ENCODE peak calls at places on chromosomes 16 and 17, in five cellular contexts. One of them, this sample, is unnamed.
A peak's percentile ranks its signal among the peaks of the same experiment; 100 is the strongest.

GRCh38 chr17:76570877-76571471 is 14.7 kb downstream of the ST6GALNAC2 start:
- DNase-seq in cardiac muscle cell: no peak
- DNase-seq in mucosa of descending colon: no peak
- DNase-seq in HT1080: no peak
- DNase-seq in posterior vena cava: peak; percentile 34
- DNase-seq in this sample: peak; percentile 11

GRCh38 chr16:8644513-8645140 is 23.1 kb downstream of the METTL22 start:
- DNase-seq in HT1080: no peak
- DNase-seq in posterior vena cava: peak; percentile 81
- DNase-seq in mucosa of descending colon: peak; percentile 61
- DNase-seq in cardiac muscle cell: no peak
- DNase-seq in this sample: no peak

GRCh38 chr16:7014756-7015155 is 317.9 kb upstream of the RBFOX1 start:
- DNase-seq in mucosa of descending colon: no peak
- DNase-seq in posterior vena cava: no peak
- DNase-seq in HT1080: no peak
- DNase-seq in cardiac muscle cell: no peak
- DNase-seq in this sample: no peak

GRCh38 chr17:19762515-19762961 is 14.4 kb upstream of the ALDH3A1 start:
- DNase-seq in posterior vena cava: peak; percentile 90
- DNase-seq in cardiac muscle cell: peak; percentile 84
- DNase-seq in mucosa of descending colon: no peak
- DNase-seq in HT1080: peak; percentile 55
- DNase-seq in this sample: peak; percentile 72

GRCh38 chr16:4847774-4848587 is 700 bp downstream of the UBN1 start:
- DNase-seq in cardiac muscle cell: peak; percentile 66
- DNase-seq in HT1080: peak; percentile 56
- DNase-seq in posterior vena cava: peak; percentile 89
- DNase-seq in mucosa of descending colon: peak; percentile 76
- DNase-seq in this sample: peak; percentile 32

GRCh38 chr16:58027341-58028167 is 2.0 kb downstream of the MMP15 start:
- DNase-seq in posterior vena cava: no peak
- DNase-seq in cardiac muscle cell: peak; percentile 84
- DNase-seq in HT1080: no peak
- DNase-seq in mucosa of descending colon: peak; percentile 80
- DNase-seq in this sample: no peak

GRCh38 chr17:35167666-35168065 is 20.0 kb downstream of the UNC45B start:
- DNase-seq in HT1080: peak; percentile 65
- DNase-seq in posterior vena cava: no peak
- DNase-seq in mucosa of descending colon: no peak
- DNase-seq in cardiac muscle cell: no peak
- DNase-seq in this sample: no peak

GRCh38 chr17:64607862-64608565 is 54.1 kb downstream of the SMURF2 start:
- DNase-seq in posterior vena cava: no peak
- DNase-seq in cardiac muscle cell: no peak
- DNase-seq in mucosa of descending colon: no peak
- DNase-seq in HT1080: no peak
- DNase-seq in this sample: no peak

GRCh38 chr16:90077240-90077756 is at the start of gene PRDM7:
- DNase-seq in cardiac muscle cell: peak; percentile 89
- DNase-seq in mucosa of descending colon: peak; percentile 97
- DNase-seq in HT1080: peak; percentile 88
- DNase-seq in posterior vena cava: peak; percentile 97
- DNase-seq in this sample: peak; percentile 97

GRCh38 chr17:11896199-11896598 is 101.1 kb downstream of the ZNF18 start:
- DNase-seq in HT1080: no peak
- DNase-seq in mucosa of descending colon: no peak
- DNase-seq in cardiac muscle cell: no peak
- DNase-seq in posterior vena cava: no peak
- DNase-seq in this sample: no peak

GRCh38 chr17:18107061-18107460 is 1.5 kb upstream of the MYO15A start:
- DNase-seq in HT1080: no peak
- DNase-seq in cardiac muscle cell: no peak
- DNase-seq in posterior vena cava: no peak
- DNase-seq in mucosa of descending colon: no peak
- DNase-seq in this sample: no peak

GRCh38 chr16:22375117-22375962 is 921 bp upstream of the CDR2 start:
- DNase-seq in mucosa of descending colon: no peak
- DNase-seq in HT1080: no peak
- DNase-seq in cardiac muscle cell: peak; percentile 20
- DNase-seq in posterior vena cava: no peak
- DNase-seq in this sample: peak; percentile 4

GRCh38 chr17:77786740-77787505 is 171.6 kb upstream of the TNRC6C start:
- DNase-seq in posterior vena cava: no peak
- DNase-seq in mucosa of descending colon: no peak
- DNase-seq in cardiac muscle cell: no peak
- DNase-seq in HT1080: no peak
- DNase-seq in this sample: no peak

GRCh38 chr17:50800196-50800700 is 32.9 kb upstream of the ANKRD40CL start:
- DNase-seq in HT1080: no peak
- DNase-seq in mucosa of descending colon: no peak
- DNase-seq in posterior vena cava: no peak
- DNase-seq in cardiac muscle cell: no peak
- DNase-seq in this sample: no peak

GRCh38 chr17:58229384-58229783 is 9.0 kb upstream of the LPO start:
- DNase-seq in HT1080: no peak
- DNase-seq in mucosa of descending colon: no peak
- DNase-seq in cardiac muscle cell: no peak
- DNase-seq in posterior vena cava: no peak
- DNase-seq in this sample: no peak

GRCh38 chr17:6654816-6655731 is 3.5 kb downstream of the C17orf100 start:
- DNase-seq in cardiac muscle cell: peak; percentile 34
- DNase-seq in HT1080: no peak
- DNase-seq in posterior vena cava: no peak
- DNase-seq in mucosa of descending colon: peak; percentile 69
- DNase-seq in this sample: no peak

GRCh38 chr16:85227262-85227923 is 115.1 kb upstream of the CIBAR2 start:
- DNase-seq in HT1080: no peak
- DNase-seq in posterior vena cava: no peak
- DNase-seq in cardiac muscle cell: no peak
- DNase-seq in mucosa of descending colon: no peak
- DNase-seq in this sample: no peak

GRCh38 chr17:39663688-39664580 is 1.2 kb upstream of the TCAP start:
- DNase-seq in posterior vena cava: no peak
- DNase-seq in HT1080: peak; percentile 31
- DNase-seq in cardiac muscle cell: no peak
- DNase-seq in mucosa of descending colon: peak; percentile 77
- DNase-seq in this sample: peak; percentile 37

GRCh38 chr16:59296002-59296401 is 561.9 kb upstream of the GOT2 start:
- DNase-seq in posterior vena cava: no peak
- DNase-seq in mucosa of descending colon: no peak
- DNase-seq in HT1080: no peak
- DNase-seq in cardiac muscle cell: no peak
- DNase-seq in this sample: no peak

GRCh38 chr16:20799599-20799998 is 6.7 kb downstream of the ERI2 start:
- DNase-seq in mucosa of descending colon: no peak
- DNase-seq in posterior vena cava: no peak
- DNase-seq in HT1080: no peak
- DNase-seq in cardiac muscle cell: peak; percentile 56
- DNase-seq in this sample: peak; percentile 10

GRCh38 chr16:48276102-48276501 is 28.8 kb upstream of the ABCC11 start:
- DNase-seq in mucosa of descending colon: no peak
- DNase-seq in HT1080: no peak
- DNase-seq in cardiac muscle cell: no peak
- DNase-seq in posterior vena cava: no peak
- DNase-seq in this sample: peak; percentile 97

GRCh38 chr17:49515196-49515770 is 20.2 kb downstream of the NGFR start:
- DNase-seq in cardiac muscle cell: peak; percentile 87
- DNase-seq in HT1080: peak; percentile 60
- DNase-seq in posterior vena cava: peak; percentile 96
- DNase-seq in mucosa of descending colon: peak; percentile 85
- DNase-seq in this sample: peak; percentile 52

GRCh38 chr17:83057397-83057761 is 22.0 kb upstream of the METRNL start:
- DNase-seq in posterior vena cava: peak; percentile 74
- DNase-seq in mucosa of descending colon: no peak
- DNase-seq in cardiac muscle cell: no peak
- DNase-seq in HT1080: no peak
- DNase-seq in this sample: no peak

GRCh38 chr16:30119428-30119827 is 3.6 kb downstream of the MAPK3 start:
- DNase-seq in posterior vena cava: no peak
- DNase-seq in cardiac muscle cell: no peak
- DNase-seq in mucosa of descending colon: no peak
- DNase-seq in HT1080: no peak
- DNase-seq in this sample: no peak

GRCh38 chr17:77542551-77543490 is 402.1 kb downstream of the SEC14L1 start:
- DNase-seq in posterior vena cava: peak; percentile 92
- DNase-seq in mucosa of descending colon: no peak
- DNase-seq in HT1080: peak; percentile 64
- DNase-seq in cardiac muscle cell: peak; percentile 94
- DNase-seq in this sample: peak; percentile 95

GRCh38 chr17:28975634-28976033 is 24.3 kb upstream of the PHF12 start:
- DNase-seq in cardiac muscle cell: no peak
- DNase-seq in posterior vena cava: no peak
- DNase-seq in mucosa of descending colon: no peak
- DNase-seq in HT1080: no peak
- DNase-seq in this sample: no peak

GRCh38 chr16:14286381-14287230 is 215.5 kb downstream of the MRTFB start:
- DNase-seq in mucosa of descending colon: no peak
- DNase-seq in HT1080: no peak
- DNase-seq in cardiac muscle cell: no peak
- DNase-seq in posterior vena cava: peak; percentile 78
- DNase-seq in this sample: no peak

GRCh38 chr17:65936013-65936412 is 255.9 kb downstream of the CEP112 start:
- DNase-seq in HT1080: peak; percentile 71
- DNase-seq in mucosa of descending colon: no peak
- DNase-seq in posterior vena cava: no peak
- DNase-seq in cardiac muscle cell: no peak
- DNase-seq in this sample: no peak

GRCh38 chr17:81422776-81423697 is 27.8 kb downstream of the BAHCC1 start:
- DNase-seq in HT1080: peak; percentile 85
- DNase-seq in posterior vena cava: peak; percentile 96
- DNase-seq in cardiac muscle cell: peak; percentile 50
- DNase-seq in mucosa of descending colon: peak; percentile 81
- DNase-seq in this sample: no peak

GRCh38 chr16:69286941-69287713 is 24.0 kb upstream of the VPS4A start:
- DNase-seq in HT1080: peak; percentile 32
- DNase-seq in cardiac muscle cell: peak; percentile 78
- DNase-seq in mucosa of descending colon: no peak
- DNase-seq in posterior vena cava: peak; percentile 90
- DNase-seq in this sample: peak; percentile 64

GRCh38 chr16:31134091-31134571 is 1.4 kb downstream of the PRSS8 start:
- DNase-seq in cardiac muscle cell: no peak
- DNase-seq in HT1080: no peak
- DNase-seq in mucosa of descending colon: no peak
- DNase-seq in posterior vena cava: no peak
- DNase-seq in this sample: peak; percentile 26

GRCh38 chr16:680967-681745 is 946 bp downstream of the STUB1 start:
- DNase-seq in HT1080: peak; percentile 37
- DNase-seq in mucosa of descending colon: no peak
- DNase-seq in cardiac muscle cell: peak; percentile 40
- DNase-seq in posterior vena cava: no peak
- DNase-seq in this sample: no peak

GRCh38 chr17:49565948-49566491 is 9.7 kb upstream of the NXPH3 start:
- DNase-seq in HT1080: no peak
- DNase-seq in mucosa of descending colon: no peak
- DNase-seq in posterior vena cava: peak; percentile 82
- DNase-seq in cardiac muscle cell: peak; percentile 58
- DNase-seq in this sample: no peak

GRCh38 chr16:49280861-49281331 is 742 bp downstream of the CBLN1 start:
- DNase-seq in mucosa of descending colon: no peak
- DNase-seq in cardiac muscle cell: no peak
- DNase-seq in HT1080: no peak
- DNase-seq in posterior vena cava: no peak
- DNase-seq in this sample: no peak

GRCh38 chr16:4988647-4989046 is 30.5 kb downstream of the SEC14L5 start:
- DNase-seq in HT1080: no peak
- DNase-seq in cardiac muscle cell: no peak
- DNase-seq in mucosa of descending colon: peak; percentile 6
- DNase-seq in posterior vena cava: no peak
- DNase-seq in this sample: no peak

GRCh38 chr17:15157051-15157450 is 108.1 kb downstream of the PMP22 start:
- DNase-seq in cardiac muscle cell: no peak
- DNase-seq in mucosa of descending colon: no peak
- DNase-seq in posterior vena cava: no peak
- DNase-seq in HT1080: peak; percentile 54
- DNase-seq in this sample: no peak

GRCh38 chr17:45405250-45406086 is 27.2 kb downstream of the ARHGAP27 start:
- DNase-seq in HT1080: no peak
- DNase-seq in posterior vena cava: peak; percentile 79
- DNase-seq in mucosa of descending colon: peak; percentile 92
- DNase-seq in cardiac muscle cell: peak; percentile 75
- DNase-seq in this sample: peak; percentile 38

This sample was measured in SK-MEL-5.